ENCODE peak calls at places on chromosomes 2 and 18, in ten cellular contexts. One of them, this sample, is unnamed.

GRCh38 chr18:31612124-31612523 is 20.4 kb downstream of the TTR start:
- DNase-seq in fibroblast of pulmonary artery: no peak
- DNase-seq in fibroblast of mammary gland: no peak
- DNase-seq in activated CD8-positive, alpha-beta T cell treated with anti-CD3 and anti-CD28 coated beads for 36 hours: no peak
- DNase-seq in GM23338: no peak
- DNase-seq in body of pancreas: no peak
- DNase-seq in heart right ventricle: peak
- DNase-seq in B cell: no peak
- DNase-seq in bronchial epithelial cell: no peak
- DNase-seq in fibroblast of lung: peak
- DNase-seq in this sample: no peak

GRCh38 chr2:48306409-48307284 is 223.3 kb upstream of the STON1 start:
- DNase-seq in fibroblast of pulmonary artery: peak
- DNase-seq in fibroblast of mammary gland: peak
- DNase-seq in activated CD8-positive, alpha-beta T cell treated with anti-CD3 and anti-CD28 coated beads for 36 hours: no peak
- DNase-seq in GM23338: no peak
- DNase-seq in body of pancreas: no peak
- DNase-seq in heart right ventricle: no peak
- DNase-seq in B cell: no peak
- DNase-seq in bronchial epithelial cell: peak
- DNase-seq in fibroblast of lung: peak
- DNase-seq in this sample: no peak

GRCh38 chr2:169910109-169910799 is 83.0 kb downstream of the UBR3 start:
- DNase-seq in fibroblast of pulmonary artery: peak
- DNase-seq in fibroblast of mammary gland: no peak
- DNase-seq in activated CD8-positive, alpha-beta T cell treated with anti-CD3 and anti-CD28 coated beads for 36 hours: no peak
- DNase-seq in GM23338: no peak
- DNase-seq in body of pancreas: no peak
- DNase-seq in heart right ventricle: no peak
- DNase-seq in B cell: no peak
- DNase-seq in bronchial epithelial cell: no peak
- DNase-seq in fibroblast of lung: peak
- DNase-seq in this sample: no peak

GRCh38 chr2:240714747-240715725 is 23.4 kb downstream of the AQP12A start:
- DNase-seq in fibroblast of pulmonary artery: no peak
- DNase-seq in fibroblast of mammary gland: no peak
- DNase-seq in activated CD8-positive, alpha-beta T cell treated with anti-CD3 and anti-CD28 coated beads for 36 hours: no peak
- DNase-seq in GM23338: peak
- DNase-seq in body of pancreas: peak
- DNase-seq in heart right ventricle: no peak
- DNase-seq in B cell: peak
- DNase-seq in bronchial epithelial cell: no peak
- DNase-seq in fibroblast of lung: no peak
- DNase-seq in this sample: no peak

GRCh38 chr18:10015941-10016819 is 102.4 kb downstream of the VAPA start:
- DNase-seq in fibroblast of pulmonary artery: peak
- DNase-seq in fibroblast of mammary gland: peak
- DNase-seq in activated CD8-positive, alpha-beta T cell treated with anti-CD3 and anti-CD28 coated beads for 36 hours: no peak
- DNase-seq in GM23338: peak
- DNase-seq in body of pancreas: no peak
- DNase-seq in heart right ventricle: no peak
- DNase-seq in B cell: no peak
- DNase-seq in bronchial epithelial cell: peak
- DNase-seq in fibroblast of lung: peak
- DNase-seq in this sample: no peak

GRCh38 chr18:46073474-46074331 is 1.6 kb upstream of the PSTPIP2 start:
- DNase-seq in fibroblast of pulmonary artery: peak
- DNase-seq in fibroblast of mammary gland: peak
- DNase-seq in activated CD8-positive, alpha-beta T cell treated with anti-CD3 and anti-CD28 coated beads for 36 hours: peak
- DNase-seq in GM23338: peak
- DNase-seq in body of pancreas: peak
- DNase-seq in heart right ventricle: no peak
- DNase-seq in B cell: peak
- DNase-seq in bronchial epithelial cell: peak
- DNase-seq in fibroblast of lung: peak
- DNase-seq in this sample: peak

GRCh38 chr2:214550774-214551173 is 139.9 kb downstream of the VWC2L start:
- DNase-seq in fibroblast of pulmonary artery: no peak
- DNase-seq in fibroblast of mammary gland: no peak
- DNase-seq in activated CD8-positive, alpha-beta T cell treated with anti-CD3 and anti-CD28 coated beads for 36 hours: no peak
- DNase-seq in GM23338: no peak
- DNase-seq in body of pancreas: no peak
- DNase-seq in heart right ventricle: no peak
- DNase-seq in B cell: no peak
- DNase-seq in bronchial epithelial cell: no peak
- DNase-seq in fibroblast of lung: no peak
- DNase-seq in this sample: no peak

GRCh38 chr2:238523158-238524110 is 96.7 kb downstream of the ASB1 start:
- DNase-seq in fibroblast of pulmonary artery: peak
- DNase-seq in fibroblast of mammary gland: peak
- DNase-seq in activated CD8-positive, alpha-beta T cell treated with anti-CD3 and anti-CD28 coated beads for 36 hours: no peak
- DNase-seq in GM23338: peak
- DNase-seq in body of pancreas: no peak
- DNase-seq in heart right ventricle: no peak
- DNase-seq in B cell: peak
- DNase-seq in bronchial epithelial cell: no peak
- DNase-seq in fibroblast of lung: peak
- DNase-seq in this sample: peak

GRCh38 chr2:11397046-11397445 is 52.6 kb upstream of the ROCK2 start:
- DNase-seq in fibroblast of pulmonary artery: no peak
- DNase-seq in fibroblast of mammary gland: no peak
- DNase-seq in activated CD8-positive, alpha-beta T cell treated with anti-CD3 and anti-CD28 coated beads for 36 hours: no peak
- DNase-seq in GM23338: no peak
- DNase-seq in body of pancreas: no peak
- DNase-seq in heart right ventricle: peak
- DNase-seq in B cell: no peak
- DNase-seq in bronchial epithelial cell: no peak
- DNase-seq in fibroblast of lung: no peak
- DNase-seq in this sample: no peak

GRCh38 chr2:192070099-192070498 is 124.6 kb downstream of the TMEFF2 start:
- DNase-seq in fibroblast of pulmonary artery: peak
- DNase-seq in fibroblast of mammary gland: peak
- DNase-seq in activated CD8-positive, alpha-beta T cell treated with anti-CD3 and anti-CD28 coated beads for 36 hours: no peak
- DNase-seq in GM23338: no peak
- DNase-seq in body of pancreas: no peak
- DNase-seq in heart right ventricle: no peak
- DNase-seq in B cell: no peak
- DNase-seq in bronchial epithelial cell: no peak
- DNase-seq in fibroblast of lung: peak
- DNase-seq in this sample: no peak

GRCh38 chr2:84899181-84899580 is 6.3 kb upstream of the TMSB10 start:
- DNase-seq in fibroblast of pulmonary artery: no peak
- DNase-seq in fibroblast of mammary gland: no peak
- DNase-seq in activated CD8-positive, alpha-beta T cell treated with anti-CD3 and anti-CD28 coated beads for 36 hours: no peak
- DNase-seq in GM23338: no peak
- DNase-seq in body of pancreas: no peak
- DNase-seq in heart right ventricle: no peak
- DNase-seq in B cell: no peak
- DNase-seq in bronchial epithelial cell: no peak
- DNase-seq in fibroblast of lung: no peak
- DNase-seq in this sample: no peak

GRCh38 chr2:229870903-229871650 is 50.7 kb downstream of the TRIP12 start:
- DNase-seq in fibroblast of pulmonary artery: no peak
- DNase-seq in fibroblast of mammary gland: no peak
- DNase-seq in activated CD8-positive, alpha-beta T cell treated with anti-CD3 and anti-CD28 coated beads for 36 hours: no peak
- DNase-seq in GM23338: no peak
- DNase-seq in body of pancreas: no peak
- DNase-seq in heart right ventricle: no peak
- DNase-seq in B cell: no peak
- DNase-seq in bronchial epithelial cell: peak
- DNase-seq in fibroblast of lung: no peak
- DNase-seq in this sample: no peak

GRCh38 chr18:27378396-27379094 is 193.4 kb upstream of the CHST9 start:
- DNase-seq in fibroblast of pulmonary artery: peak
- DNase-seq in fibroblast of mammary gland: peak
- DNase-seq in activated CD8-positive, alpha-beta T cell treated with anti-CD3 and anti-CD28 coated beads for 36 hours: peak
- DNase-seq in GM23338: no peak
- DNase-seq in body of pancreas: no peak
- DNase-seq in heart right ventricle: no peak
- DNase-seq in B cell: no peak
- DNase-seq in bronchial epithelial cell: peak
- DNase-seq in fibroblast of lung: peak
- DNase-seq in this sample: peak

GRCh38 chr2:113273031-113273551 is 5.6 kb downstream of the PAX8 start:
- DNase-seq in fibroblast of pulmonary artery: no peak
- DNase-seq in fibroblast of mammary gland: peak
- DNase-seq in activated CD8-positive, alpha-beta T cell treated with anti-CD3 and anti-CD28 coated beads for 36 hours: peak
- DNase-seq in GM23338: peak
- DNase-seq in body of pancreas: no peak
- DNase-seq in heart right ventricle: no peak
- DNase-seq in B cell: no peak
- DNase-seq in bronchial epithelial cell: no peak
- DNase-seq in fibroblast of lung: peak
- DNase-seq in this sample: peak

DNA sequence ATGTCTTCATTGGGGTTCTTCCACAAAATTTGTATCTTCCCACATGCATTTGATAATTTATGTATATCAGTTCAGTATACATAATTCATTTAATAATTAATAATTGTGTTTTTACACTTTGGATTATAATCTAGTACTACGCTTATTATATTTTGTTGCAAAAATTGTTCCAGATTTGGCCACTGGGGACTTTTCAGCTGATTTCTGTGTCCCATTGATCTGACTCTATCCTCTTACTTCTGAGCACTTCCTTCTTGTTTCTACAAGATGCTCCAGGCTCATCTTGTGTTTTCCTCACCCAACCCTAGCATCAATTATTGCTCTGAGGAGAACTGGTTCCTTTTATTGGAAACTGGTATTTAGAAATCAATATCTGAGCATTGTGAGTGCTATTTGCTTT is 215.3 kb upstream of the CDH19 start:
- DNase-seq in fibroblast of pulmonary artery: no peak
- DNase-seq in fibroblast of mammary gland: no peak
- DNase-seq in activated CD8-positive, alpha-beta T cell treated with anti-CD3 and anti-CD28 coated beads for 36 hours: no peak
- DNase-seq in GM23338: no peak
- DNase-seq in body of pancreas: no peak
- DNase-seq in heart right ventricle: no peak
- DNase-seq in B cell: no peak
- DNase-seq in bronchial epithelial cell: no peak
- DNase-seq in fibroblast of lung: no peak
- DNase-seq in this sample: no peak
- TF ChIP-seq CTCF in fibroblast of pulmonary artery: peak
- TF ChIP-seq CTCF in fibroblast of mammary gland: no peak
- TF ChIP-seq CTCF in activated CD8-positive, alpha-beta T cell treated with anti-CD3 and anti-CD28 coated beads for 36 hours: no peak
- TF ChIP-seq CTCF in GM23338: no peak
- TF ChIP-seq CTCF in body of pancreas: no peak
- TF ChIP-seq CTCF in heart right ventricle: no peak
- TF ChIP-seq CTCF in B cell: no peak
- TF ChIP-seq CTCF in bronchial epithelial cell: no peak
- TF ChIP-seq CTCF in fibroblast of lung: no peak
- TF ChIP-seq CTCF in this sample: no peak

GRCh38 chr2:236994361-236994760 is 91.3 kb upstream of the COPS8 start:
- DNase-seq in fibroblast of pulmonary artery: no peak
- DNase-seq in fibroblast of mammary gland: no peak
- DNase-seq in activated CD8-positive, alpha-beta T cell treated with anti-CD3 and anti-CD28 coated beads for 36 hours: no peak
- DNase-seq in GM23338: no peak
- DNase-seq in body of pancreas: no peak
- DNase-seq in heart right ventricle: no peak
- DNase-seq in B cell: no peak
- DNase-seq in bronchial epithelial cell: no peak
- DNase-seq in fibroblast of lung: no peak
- DNase-seq in this sample: no peak
- TF ChIP-seq CTCF in fibroblast of pulmonary artery: no peak
- TF ChIP-seq CTCF in fibroblast of mammary gland: no peak
- TF ChIP-seq CTCF in activated CD8-positive, alpha-beta T cell treated with anti-CD3 and anti-CD28 coated beads for 36 hours: no peak
- TF ChIP-seq CTCF in GM23338: no peak
- TF ChIP-seq CTCF in body of pancreas: no peak
- TF ChIP-seq CTCF in heart right ventricle: no peak
- TF ChIP-seq CTCF in B cell: no peak
- TF ChIP-seq CTCF in bronchial epithelial cell: no peak
- TF ChIP-seq CTCF in fibroblast of lung: no peak
- TF ChIP-seq CTCF in this sample: no peak

DNA sequence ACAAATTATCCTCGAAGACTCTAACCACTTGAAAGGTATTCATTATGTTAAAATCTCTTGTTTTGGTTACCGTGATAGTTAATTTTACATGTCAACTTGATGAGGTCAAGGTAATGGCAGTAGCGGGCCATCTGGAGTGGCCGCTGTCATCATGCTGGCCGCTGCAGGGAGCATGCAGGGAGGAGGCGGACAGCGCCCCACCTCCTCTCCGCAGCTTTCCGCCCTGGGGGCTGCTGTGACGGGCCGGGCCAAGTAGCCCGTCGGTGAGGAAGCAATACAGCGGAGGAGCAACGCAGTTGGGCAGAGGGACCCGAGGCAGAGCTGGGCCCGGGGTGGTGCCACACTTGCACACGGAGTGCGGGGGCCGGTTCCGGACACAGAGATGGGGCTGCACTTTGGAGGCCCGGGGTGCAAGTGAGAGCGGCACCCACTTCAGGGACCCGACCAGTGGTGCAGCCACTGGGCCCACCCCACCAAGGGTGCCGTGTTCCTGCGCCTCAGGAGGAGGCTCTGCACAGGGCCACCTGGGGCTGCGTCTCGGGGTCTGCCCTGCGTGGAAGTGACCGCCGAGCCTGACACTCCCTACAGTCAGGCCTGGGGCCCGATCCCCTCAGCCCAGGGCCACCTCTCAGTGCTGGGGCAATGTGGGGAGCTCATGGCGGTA is 452.4 kb downstream of the LRATD1 start:
- DNase-seq in fibroblast of pulmonary artery: no peak
- DNase-seq in fibroblast of mammary gland: no peak
- DNase-seq in activated CD8-positive, alpha-beta T cell treated with anti-CD3 and anti-CD28 coated beads for 36 hours: no peak
- DNase-seq in GM23338: no peak
- DNase-seq in body of pancreas: no peak
- DNase-seq in heart right ventricle: no peak
- DNase-seq in B cell: no peak
- DNase-seq in bronchial epithelial cell: no peak
- DNase-seq in fibroblast of lung: no peak
- DNase-seq in this sample: no peak
- TF ChIP-seq CTCF in fibroblast of pulmonary artery: no peak
- TF ChIP-seq CTCF in fibroblast of mammary gland: no peak
- TF ChIP-seq CTCF in activated CD8-positive, alpha-beta T cell treated with anti-CD3 and anti-CD28 coated beads for 36 hours: no peak
- TF ChIP-seq CTCF in GM23338: no peak
- TF ChIP-seq CTCF in body of pancreas: no peak
- TF ChIP-seq CTCF in heart right ventricle: no peak
- TF ChIP-seq CTCF in B cell: no peak
- TF ChIP-seq CTCF in bronchial epithelial cell: no peak
- TF ChIP-seq CTCF in fibroblast of lung: no peak
- TF ChIP-seq CTCF in this sample: no peak

GRCh38 chr2:31049264-31049663 is 89.0 kb downstream of the GALNT14 start:
- DNase-seq in fibroblast of pulmonary artery: no peak
- DNase-seq in fibroblast of mammary gland: no peak
- DNase-seq in activated CD8-positive, alpha-beta T cell treated with anti-CD3 and anti-CD28 coated beads for 36 hours: no peak
- DNase-seq in GM23338: no peak
- DNase-seq in body of pancreas: no peak
- DNase-seq in heart right ventricle: no peak
- DNase-seq in B cell: no peak
- DNase-seq in bronchial epithelial cell: no peak
- DNase-seq in fibroblast of lung: no peak
- DNase-seq in this sample: no peak
- TF ChIP-seq CTCF in fibroblast of pulmonary artery: no peak
- TF ChIP-seq CTCF in fibroblast of mammary gland: no peak
- TF ChIP-seq CTCF in activated CD8-positive, alpha-beta T cell treated with anti-CD3 and anti-CD28 coated beads for 36 hours: no peak
- TF ChIP-seq CTCF in GM23338: no peak
- TF ChIP-seq CTCF in body of pancreas: no peak
- TF ChIP-seq CTCF in heart right ventricle: no peak
- TF ChIP-seq CTCF in B cell: no peak
- TF ChIP-seq CTCF in bronchial epithelial cell: no peak
- TF ChIP-seq CTCF in fibroblast of lung: no peak
- TF ChIP-seq CTCF in this sample: no peak

GRCh38 chr2:78907089-78907488 is 118.4 kb upstream of the REG3G start:
- DNase-seq in fibroblast of pulmonary artery: no peak
- DNase-seq in fibroblast of mammary gland: no peak
- DNase-seq in activated CD8-positive, alpha-beta T cell treated with anti-CD3 and anti-CD28 coated beads for 36 hours: no peak
- DNase-seq in GM23338: no peak
- DNase-seq in body of pancreas: no peak
- DNase-seq in heart right ventricle: no peak
- DNase-seq in B cell: no peak
- DNase-seq in bronchial epithelial cell: no peak
- DNase-seq in fibroblast of lung: no peak
- DNase-seq in this sample: no peak
- TF ChIP-seq CTCF in fibroblast of pulmonary artery: no peak
- TF ChIP-seq CTCF in fibroblast of mammary gland: no peak
- TF ChIP-seq CTCF in activated CD8-positive, alpha-beta T cell treated with anti-CD3 and anti-CD28 coated beads for 36 hours: no peak
- TF ChIP-seq CTCF in GM23338: no peak
- TF ChIP-seq CTCF in body of pancreas: no peak
- TF ChIP-seq CTCF in heart right ventricle: no peak
- TF ChIP-seq CTCF in B cell: no peak
- TF ChIP-seq CTCF in bronchial epithelial cell: no peak
- TF ChIP-seq CTCF in fibroblast of lung: no peak
- TF ChIP-seq CTCF in this sample: no peak